ENCODE peak calls at places on chromosome 6, in ten cellular contexts. G, V, T, B, S, P, Z, Y, Q and R are unnamed samples.

GRCh38 chr6:129590408-129591022 is 119.5 kb downstream of the ARHGAP18 start:
- DNase-seq in Q (peak; percentile 81), Z (no peak), V (peak; percentile 85), P (no peak), S (no peak), Y (no peak), G (no peak), T (no peak), B (peak; percentile 82), R (peak; percentile 77)

GRCh38 chr6:24766685-24767462 is 7.9 kb upstream of the GMNN start:
- DNase-seq in G (peak; percentile 62), Q (peak; percentile 11), Z (no peak), S (no peak), V (no peak), T (peak; percentile 64), Y (no peak), P (no peak), B (peak; percentile 62), R (peak; percentile 20)

GRCh38 chr6:105077592-105078463 is 102.0 kb downstream of the POPDC3 start:
- DNase-seq in G (no peak), Q (peak; percentile 32), Z (no peak), V (peak; percentile 27), Y (no peak), P (no peak), T (peak; percentile 35), S (no peak), B (peak; percentile 71), R (peak; percentile 16)

GRCh38 chr6:35478259-35478658 is 10.1 kb downstream of the RPL10A start:
- DNase-seq in Z (no peak), G (no peak), V (no peak), B (no peak), T (no peak), P (no peak), S (no peak), Q (no peak), Y (no peak), R (no peak)

GRCh38 chr6:33592595-33593413 is 12.7 kb upstream of the BAK1 start:
- DNase-seq in S (peak; percentile 21), B (no peak), V (no peak), Z (peak; percentile 70), Q (no peak), T (peak; percentile 89), G (peak; percentile 85), Y (no peak), P (peak; percentile 43), R (no peak)

GRCh38 chr6:1285589-1286340 is 26.1 kb upstream of the FOXQ1 start:
- DNase-seq in V (no peak), S (no peak), Q (peak; percentile 53), G (no peak), Z (no peak), Y (no peak), T (no peak), P (no peak), B (no peak), R (no peak)

GRCh38 chr6:84410377-84410776 is 182.9 kb upstream of the CEP162 start:
- DNase-seq in B (no peak), T (no peak), S (no peak), Y (no peak), P (no peak), V (no peak), Q (no peak), Z (no peak), G (no peak), R (no peak)

GRCh38 chr6:5335020-5335419 is 73.7 kb downstream of the FARS2 start:
- DNase-seq in T (no peak), G (peak; percentile 25), V (no peak), S (no peak), Q (no peak), B (no peak), P (no peak), Z (no peak), Y (no peak), R (no peak)

GRCh38 chr6:1075880-1076279 is 236.0 kb upstream of the FOXQ1 start:
- DNase-seq in T (no peak), B (no peak), G (no peak), V (no peak), Q (no peak), Y (no peak), Z (no peak), S (no peak), P (no peak), R (no peak)

GRCh38 chr6:130202782-130203181 is 20.0 kb downstream of the SAMD3 start:
- DNase-seq in T (no peak), Z (no peak), P (no peak), G (no peak), S (no peak), Q (no peak), V (no peak), B (no peak), Y (no peak), R (no peak)

GRCh38 chr6:35181933-35182612 is 31.7 kb upstream of the SCUBE3 start:
- DNase-seq in Q (peak; percentile 64), P (no peak), S (no peak), Z (no peak), B (peak; percentile 67), V (no peak), G (no peak), Y (peak; percentile 49), T (no peak), R (peak; percentile 60)

GRCh38 chr6:53483423-53484353 is 61.2 kb downstream of the GCLC start:
- DNase-seq in G (no peak), T (peak; percentile 7), Z (no peak), P (no peak), V (no peak), S (peak; percentile 34), Y (peak; percentile 45), B (peak; percentile 36), Q (no peak), R (no peak)

GRCh38 chr6:33721529-33721928 is 10.0 kb upstream of the UQCC2 start:
- DNase-seq in Y (no peak), Q (no peak), G (no peak), Z (no peak), S (no peak), T (no peak), P (no peak), V (no peak), B (no peak), R (no peak)

GRCh38 chr6:126312013-126312665 is 27.8 kb upstream of the CENPW start:
- DNase-seq in G (no peak), S (no peak), P (no peak), Q (no peak), Z (no peak), Y (no peak), V (no peak), T (no peak), B (peak; percentile 49), R (no peak)

GRCh38 chr6:168355716-168356522 is 36.3 kb upstream of the DACT2 start:
- DNase-seq in Y (no peak), G (no peak), P (peak; percentile 70), T (no peak), S (peak; percentile 48), Z (peak; percentile 82), B (no peak), Q (no peak), V (no peak), R (no peak)
- TF ChIP-seq CTCF in Y (no peak), G (no peak), P (peak; percentile 86), T (peak; percentile 59), S (peak; percentile 71), Z (peak; percentile 76), B (peak; percentile 51), Q (peak; percentile 47), V (peak; percentile 28), R (peak; percentile 1)

GRCh38 chr6:161353208-161353613 is 79.3 kb upstream of the AGPAT4 start:
- DNase-seq in B (peak; percentile 12), T (no peak), Q (no peak), P (no peak), S (peak; percentile 26), Y (no peak), G (no peak), Z (no peak), V (no peak), R (peak; percentile 6)
- TF ChIP-seq CTCF in B (no peak), T (no peak), Q (no peak), P (peak; percentile 46), S (peak; percentile 34), Y (no peak), G (no peak), Z (no peak), V (no peak), R (no peak)

GRCh38 chr6:89145962-89146747 is at the start of gene PM20D2:
- DNase-seq in P (peak; percentile 40), V (no peak), G (peak; percentile 89), B (peak; percentile 60), Q (no peak), S (peak; percentile 62), Z (peak; percentile 60), T (peak; percentile 86), Y (no peak), R (peak; percentile 11)
- TF ChIP-seq CTCF in P (no peak), V (no peak), G (no peak), B (no peak), Q (no peak), S (no peak), Z (no peak), T (no peak), Y (no peak), R (no peak)

DNA sequence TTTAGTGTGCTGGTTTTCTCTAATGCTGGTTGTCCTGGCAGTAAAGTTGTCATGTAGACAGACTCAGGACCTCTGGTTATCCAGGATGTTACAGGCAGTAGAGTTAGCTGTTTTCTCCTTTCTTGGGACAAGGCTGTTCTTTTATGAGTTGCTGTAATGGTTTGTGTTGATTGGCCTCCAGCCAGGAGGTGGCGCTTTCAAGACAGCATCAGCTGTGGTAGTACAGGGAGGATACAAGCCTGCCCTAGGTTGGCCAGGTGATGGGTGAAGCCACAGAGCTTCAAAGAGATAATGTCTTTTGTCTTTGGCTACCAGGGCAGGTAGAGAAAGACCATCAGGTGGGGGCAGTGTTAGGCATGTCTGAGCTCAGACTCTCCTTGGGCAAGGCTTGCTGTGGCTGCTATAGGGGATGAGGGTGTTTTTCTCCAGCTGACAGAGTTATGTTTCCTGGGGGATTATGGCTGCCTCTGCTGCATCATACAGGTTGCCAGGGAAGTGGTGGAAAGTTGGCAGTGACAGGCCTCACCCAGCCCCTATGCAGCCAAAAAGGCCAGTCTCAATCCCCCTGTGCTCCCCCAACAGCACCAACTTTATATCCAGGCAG is 127.2 kb upstream of the TAB2 start:
- DNase-seq in Q (no peak), B (peak; percentile 39), G (no peak), Z (no peak), S (no peak), Y (no peak), P (no peak), V (no peak), T (peak; percentile 63), R (no peak)
- TF ChIP-seq CTCF in Q (no peak), B (peak; percentile 52), G (peak; percentile 77), Z (no peak), S (no peak), Y (no peak), P (no peak), V (no peak), T (peak; percentile 84), R (peak; percentile 10)